ENCODE peak calls at places on chromosomes 5 and 9, in six cellular contexts. U is sigmoid colon, C is A549, S is HFF-Myc, N is spleen, L is endodermal cell. P is an unnamed sample.
A peak's percentile ranks its signal among the peaks of the same experiment; 100 is the strongest.

GRCh38 chr5:5304361-5305035 is 118.0 kb upstream of the ICE1 start:
- DNase-seq in U (no peak), C (peak; percentile 27), S (no peak), N (no peak), L (peak; percentile 59), P (no peak)

GRCh38 chr5:17374973-17375844 is 122.8 kb upstream of the TAF11L2 start:
- DNase-seq in U (no peak), C (peak; percentile 95), S (no peak), N (no peak), L (peak; percentile 82), P (no peak)

GRCh38 chr9:19677929-19678328 is 110.9 kb downstream of the SLC24A2 start:
- DNase-seq in U (no peak), C (no peak), S (no peak), N (no peak), L (no peak), P (no peak)

GRCh38 chr9:21779397-21779796 is 23.0 kb upstream of the MTAP start:
- DNase-seq in U (no peak), C (no peak), S (no peak), N (no peak), L (no peak), P (no peak)

GRCh38 chr5:114325552-114325951 is 36.3 kb upstream of the KCNN2 start:
- DNase-seq in U (no peak), C (no peak), S (peak; percentile 70), N (no peak), L (no peak), P (peak; percentile 9)

GRCh38 chr5:72648511-72648910 is 141.3 kb upstream of the ZNF366 start:
- DNase-seq in U (peak; percentile 82), C (no peak), S (no peak), N (no peak), L (no peak), P (no peak)

GRCh38 chr9:86322973-86323644 is 31.1 kb downstream of the TUT7 start:
- DNase-seq in U (no peak), C (no peak), S (peak; percentile 49), N (no peak), L (no peak), P (no peak)

GRCh38 chr5:8864053-8864452 is 681.8 kb downstream of the SEMA5A start:
- DNase-seq in U (no peak), C (peak; percentile 31), S (no peak), N (no peak), L (peak; percentile 86), P (no peak)

GRCh38 chr9:37410969-37411785 is 11.3 kb upstream of the GRHPR start:
- DNase-seq in U (no peak), C (peak; percentile 31), S (no peak), N (peak; percentile 68), L (peak; percentile 81), P (no peak)

GRCh38 chr9:123450096-123450495 is 94.1 kb downstream of the CRB2 start:
- DNase-seq in U (no peak), C (no peak), S (no peak), N (peak; percentile 38), L (peak; percentile 39), P (no peak)

GRCh38 chr9:135792268-135793128 is 90.5 kb downstream of the KCNT1 start:
- DNase-seq in U (no peak), C (peak; percentile 65), S (no peak), N (no peak), L (no peak), P (no peak)

DNA sequence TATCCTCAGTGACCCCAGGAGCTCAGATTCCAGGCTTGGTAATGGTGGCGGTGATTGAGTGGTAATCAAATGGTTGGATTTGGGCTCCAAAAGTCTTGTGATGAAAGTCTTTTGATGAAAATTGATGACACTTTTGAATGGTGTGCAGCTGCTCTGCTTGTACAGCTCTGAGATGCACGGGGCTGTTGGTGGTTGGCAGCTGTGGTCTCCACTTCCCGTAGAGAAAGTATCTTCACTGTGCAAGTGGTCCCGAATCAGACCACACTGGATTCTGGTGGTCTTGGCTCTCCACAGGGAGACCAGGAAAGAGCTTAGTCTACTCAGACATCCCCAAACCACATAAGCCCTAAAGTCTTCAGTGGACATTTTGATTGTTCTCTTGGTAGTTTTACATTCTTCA is 96.6 kb downstream of the MARCHF11 start:
- DNase-seq in U (no peak), C (no peak), S (no peak), N (no peak), L (no peak), P (no peak)
- H3K4me3 ChIP-seq in U (no peak overlapping the region), C (no peak overlapping the region), S (no peak overlapping the region), N (no peak overlapping the region), L (no peak overlapping the region), P (no peak overlapping the region)

GRCh38 chr9:108933231-108933630 is 693 bp downstream of the ELP1 start:
- DNase-seq in U (no peak), C (no peak), S (no peak), N (no peak), L (no peak), P (no peak)

GRCh38 chr9:108928386-108928785 is 5.5 kb downstream of the ELP1 start:
- DNase-seq in U (no peak), C (no peak), S (no peak), N (no peak), L (no peak), P (no peak)

GRCh38 chr9:108937561-108938305 is 3.5 kb downstream of the ABITRAM start:
- DNase-seq in U (no peak), C (no peak), S (no peak), N (no peak), L (no peak), P (no peak)

GRCh38 chr9:108934323-108934885 is at the start of gene ABITRAM:
- DNase-seq in U (peak; percentile 86), C (peak; percentile 84), S (peak; percentile 31), N (peak; percentile 96), L (peak; percentile 89), P (peak; percentile 50)

DNA sequence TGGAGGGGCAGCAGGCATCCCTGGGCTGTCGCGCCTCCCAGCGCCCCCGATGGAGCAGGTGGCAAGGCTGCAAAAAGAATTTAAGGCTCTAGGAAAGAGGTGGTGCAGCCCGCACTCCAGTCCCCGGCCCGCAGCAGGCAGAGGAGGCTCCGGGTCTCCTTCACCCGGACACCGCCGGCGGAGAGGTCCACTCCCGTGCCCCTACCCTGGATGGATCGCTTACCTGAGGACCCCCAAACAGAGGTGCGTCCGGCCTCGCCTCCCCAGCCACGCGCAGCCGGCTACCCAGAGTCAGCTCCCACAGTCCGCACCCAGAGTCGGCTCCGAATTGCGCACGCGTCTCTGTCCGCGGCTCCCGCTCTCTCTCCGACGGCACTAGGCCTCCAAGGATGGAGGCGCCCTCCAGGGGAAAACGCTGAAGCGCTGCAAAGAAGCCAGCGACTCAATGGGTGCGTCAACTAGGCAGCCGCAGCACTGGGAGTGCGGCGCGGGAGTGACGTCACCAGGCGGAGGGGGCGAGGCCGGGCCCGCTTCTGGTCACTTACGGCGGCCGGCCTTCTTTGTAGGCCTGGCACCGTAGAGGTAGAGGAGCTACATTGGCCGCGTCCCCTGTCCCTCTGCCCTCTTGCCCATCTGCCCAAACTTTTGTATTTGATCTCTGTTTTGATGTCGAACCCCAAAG is at the start of gene ELP1:
- DNase-seq in U (peak; percentile 96), C (peak; percentile 93), S (peak; percentile 83), N (peak; percentile 98), L (peak; percentile 97), P (peak; percentile 88)
- TF ChIP-seq CTCF in U (no peak), C (peak; percentile 35), S (peak; percentile 19), N (peak; percentile 37), L (peak; percentile 45), P (peak; percentile 43)

DNA sequence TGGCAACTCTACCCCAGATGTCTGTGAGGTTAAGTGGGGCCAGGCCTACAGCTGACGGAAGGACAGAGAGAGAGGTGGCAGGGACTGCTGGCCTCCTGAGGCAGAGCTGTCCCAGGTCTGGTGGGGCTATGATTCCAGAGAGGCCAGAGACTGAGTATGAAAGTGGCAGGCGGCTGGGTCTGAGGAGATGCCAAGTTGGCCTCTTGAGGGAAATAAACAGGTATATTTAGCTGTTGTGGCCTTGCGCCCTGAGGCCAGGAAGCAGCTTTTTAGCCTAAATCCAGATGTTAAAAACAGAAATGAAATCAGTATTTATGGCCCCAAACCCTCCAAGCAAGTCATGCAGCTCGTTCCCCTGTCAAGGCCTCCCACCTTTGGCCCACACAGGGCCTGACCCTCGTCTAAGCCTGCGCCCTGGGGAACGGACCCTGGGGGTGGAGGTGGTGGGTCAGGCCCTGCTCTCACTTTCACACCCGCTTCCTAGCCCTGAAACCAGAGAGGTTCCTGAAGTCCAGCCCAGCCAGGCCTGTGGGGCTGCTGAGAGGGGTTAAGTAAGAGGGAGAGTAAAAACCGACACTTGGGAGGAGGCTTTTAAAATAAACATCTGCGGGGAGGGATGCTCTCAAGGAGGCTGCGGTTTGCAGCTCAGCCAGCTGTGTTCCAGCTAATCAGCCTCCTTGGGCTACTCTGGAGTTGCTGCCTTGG is 18.7 kb downstream of the PCDHGC5 start:
- DNase-seq in U (peak; percentile 87), C (no peak), S (peak; percentile 75), N (no peak), L (no peak), P (no peak)
- H3K4me3 ChIP-seq in U (peak overlapping the region; percentile 35), C (no peak overlapping the region), S (no peak overlapping the region), N (no peak overlapping the region), L (no peak overlapping the region), P (no peak overlapping the region)

DNA sequence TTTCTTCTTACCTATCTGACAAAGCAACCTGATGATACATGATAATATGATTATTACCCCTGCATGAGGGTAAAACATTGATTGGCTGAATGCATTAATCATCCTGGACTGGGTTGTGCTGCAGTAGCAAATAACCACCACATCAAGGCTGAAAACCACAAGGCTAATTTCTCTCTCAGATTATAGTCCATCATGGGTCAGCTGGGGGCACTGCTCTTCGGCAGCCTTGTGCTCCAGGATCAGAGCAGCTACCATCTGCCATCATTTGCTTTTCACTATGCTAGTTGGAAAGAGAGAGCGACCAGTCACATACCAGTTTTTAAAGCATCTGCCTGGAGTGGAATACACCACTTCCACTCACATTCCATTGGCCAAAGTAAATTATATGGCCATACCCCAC is 383.5 kb downstream of the RASEF start:
- DNase-seq in U (no peak), C (no peak), S (no peak), N (no peak), L (no peak), P (no peak)
- TF ChIP-seq CTCF in U (no peak), C (no peak), S (no peak), N (no peak), L (peak; percentile 33), P (no peak)

GRCh38 chr5:78547731-78548189 is 100.8 kb downstream of the LHFPL2 start:
- DNase-seq in U (peak; percentile 96), C (no peak), S (peak; percentile 48), N (no peak), L (no peak), P (no peak)

GRCh38 chr5:78546597-78546996 is 102.0 kb downstream of the LHFPL2 start:
- DNase-seq in U (peak; percentile 11), C (no peak), S (no peak), N (no peak), L (no peak), P (no peak)

GRCh38 chr5:78548216-78548615 is 100.4 kb downstream of the LHFPL2 start:
- DNase-seq in U (no peak), C (no peak), S (no peak), N (no peak), L (no peak), P (no peak)

GRCh38 chr5:78545406-78545805 is 103.2 kb downstream of the LHFPL2 start:
- DNase-seq in U (peak; percentile 17), C (no peak), S (no peak), N (no peak), L (no peak), P (no peak)

DNA sequence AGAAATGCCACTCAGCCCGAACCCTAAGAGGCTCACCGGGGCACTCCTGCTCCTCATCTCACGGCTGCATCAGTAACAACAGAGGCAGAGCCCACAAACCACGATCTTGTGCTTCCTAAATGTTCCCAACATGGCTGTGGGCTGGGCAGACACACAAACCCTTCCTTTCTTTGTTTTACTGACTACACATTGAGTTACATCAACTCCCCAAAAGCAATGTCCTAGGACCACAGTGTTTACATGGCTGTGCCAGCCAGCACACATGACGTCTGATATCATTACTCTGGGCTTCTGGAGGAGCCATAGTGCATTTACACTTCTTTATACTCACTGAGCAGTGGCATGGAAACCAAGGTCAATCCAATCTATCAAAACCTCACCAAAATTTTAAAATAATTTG is 101.4 kb downstream of the LHFPL2 start:
- DNase-seq in U (peak; percentile 83), C (no peak), S (no peak), N (no peak), L (no peak), P (no peak)
- H3K4me3 ChIP-seq in U (no peak overlapping the region), C (no peak overlapping the region), S (no peak overlapping the region), N (no peak overlapping the region), L (no peak overlapping the region), P (no peak overlapping the region)

P was measured in retinal pigment epithelial cell.